ENCODE peak calls at places on chromosomes 4 and X, in nine cellular contexts. C is RWPE1; N is memory B cell; G is activated CD4-positive, alpha-beta T cell treated with anti-CD3 and anti-CD28 coated beads, Interleukin-2, amount 10 ng/mL, durations not matched to agents 7 days and 5 days; J is amniotic stem cell; P is GM03348; Q is NCI-H1930; H is globus pallidus; L is stimulated activated CD8-positive, alpha-beta memory T cell treated with anti-CD3 and anti-CD28 coated beads, Interleukin-12 subunit alpha, Interleukin-12 subunit beta, amount 100 ng/mL, for 4 hours. S is an unnamed sample.

GRCh38 chrX:72274526-72274925 is 2.5 kb downstream of the RPS4X start:
- DNase-seq in C (no peak), N (no peak), G (no peak), J (no peak), P (no peak), Q (no peak), H (no peak), L (no peak), S (no peak)

GRCh38 chr4:129929052-129929451 is 833.1 kb downstream of the C4orf33 start:
- DNase-seq in C (no peak), N (no peak), G (no peak), J (no peak), P (no peak), Q (no peak), H (no peak), L (no peak), S (no peak)

GRCh38 chr4:157996061-157996460 is 176.8 kb downstream of the GASK1B start:
- DNase-seq in C (no peak), N (no peak), G (no peak), J (no peak), P (no peak), Q (no peak), H (no peak), L (no peak), S (no peak)

GRCh38 chrX:57241967-57242366 is 44.5 kb upstream of the FAAH2 start:
- DNase-seq in C (no peak), N (no peak), G (no peak), J (no peak), P (no peak), Q (no peak), H (no peak), L (no peak), S (no peak)

GRCh38 chrX:39439910-39440733 is 638.9 kb downstream of the MID1IP1 start:
- DNase-seq in C (no peak), N (no peak), G (peak), J (no peak), P (no peak), Q (no peak), H (no peak), L (no peak), S (no peak)

GRCh38 chrX:8760021-8760420 is 28.1 kb upstream of the ANOS1 start:
- DNase-seq in C (no peak), N (no peak), G (no peak), J (no peak), P (no peak), Q (no peak), H (no peak), L (no peak), S (no peak)

GRCh38 chr4:40525811-40526598 is 103.7 kb downstream of the RBM47 start:
- DNase-seq in C (peak), N (no peak), G (no peak), J (peak), P (peak), Q (no peak), H (no peak), L (no peak), S (peak)

GRCh38 chr4:126794363-126794762 is 838.4 kb upstream of the INTU start:
- DNase-seq in C (peak), N (no peak), G (no peak), J (no peak), P (peak), Q (no peak), H (no peak), L (no peak), S (no peak)

GRCh38 chr4:75889537-75890199 is 12.6 kb downstream of the PPEF2 start:
- DNase-seq in C (no peak), N (no peak), G (no peak), J (no peak), P (no peak), Q (no peak), H (no peak), L (no peak), S (no peak)

GRCh38 chr4:21413807-21414370 is 534.7 kb downstream of the KCNIP4 start:
- DNase-seq in C (no peak), N (no peak), G (no peak), J (no peak), P (no peak), Q (no peak), H (no peak), L (no peak), S (no peak)

GRCh38 chr4:182917182-182918043 is at the start of gene DCTD:
- DNase-seq in C (peak), N (peak), G (peak), J (peak), P (peak), Q (peak), H (peak), L (peak), S (peak)

GRCh38 chr4:95050980-95051688 is 293.4 kb downstream of the BMPR1B start:
- DNase-seq in C (no peak), N (no peak), G (no peak), J (no peak), P (no peak), Q (no peak), H (peak), L (no peak), S (no peak)

GRCh38 chr4:123299212-123299651 is 97.4 kb upstream of the SPRY1 start:
- DNase-seq in C (peak), N (no peak), G (no peak), J (peak), P (peak), Q (no peak), H (no peak), L (no peak), S (peak)

GRCh38 chr4:138030375-138030774 is 211.8 kb downstream of the SLC7A11 start:
- DNase-seq in C (no peak), N (no peak), G (no peak), J (no peak), P (no peak), Q (no peak), H (no peak), L (no peak), S (no peak)